ENCODE peak calls at places on chromosome 18, in four cellular contexts. A, K, X and R are unnamed samples.

GRCh38 chr18:57784034-57784815 is 18.9 kb downstream of the ATP8B1 start:
- DNase-seq in K (peak; percentile 77), X (no peak), A (no peak), R (no peak)

GRCh38 chr18:72542993-72543361 is 1.2 kb downstream of the CBLN2 start:
- DNase-seq in A (peak; percentile 6), K (no peak), X (no peak), R (no peak)

GRCh38 chr18:32802606-32803451 is 30.0 kb upstream of the KLHL14 start:
- DNase-seq in A (no peak), X (no peak), K (no peak), R (no peak)

GRCh38 chr18:22839488-22839930 is 93.6 kb upstream of the RBBP8 start:
- DNase-seq in X (no peak), A (no peak), K (no peak), R (no peak)

GRCh38 chr18:48100712-48101165 is 170.3 kb upstream of the SMAD2 start:
- DNase-seq in A (no peak), X (no peak), K (no peak), R (no peak)

GRCh38 chr18:66548747-66549146 is 55.1 kb downstream of the CDH19 start:
- DNase-seq in K (no peak), X (no peak), A (no peak), R (peak; percentile 8)

GRCh38 chr18:77422974-77423373 is 173.3 kb downstream of the GALR1 start:
- DNase-seq in A (no peak), K (no peak), X (no peak), R (no peak)

GRCh38 chr18:25340762-25341161 is 11.2 kb downstream of the ZNF521 start:
- DNase-seq in A (no peak), K (no peak), X (no peak), R (no peak)

GRCh38 chr18:26271917-26272549 is 45.8 kb downstream of the TAF4B start:
- DNase-seq in A (no peak), X (no peak), K (no peak), R (no peak)

GRCh38 chr18:62717059-62717849 is 1.9 kb downstream of the PHLPP1 start:
- DNase-seq in K (peak; percentile 40), X (no peak), A (no peak), R (no peak)

DNA sequence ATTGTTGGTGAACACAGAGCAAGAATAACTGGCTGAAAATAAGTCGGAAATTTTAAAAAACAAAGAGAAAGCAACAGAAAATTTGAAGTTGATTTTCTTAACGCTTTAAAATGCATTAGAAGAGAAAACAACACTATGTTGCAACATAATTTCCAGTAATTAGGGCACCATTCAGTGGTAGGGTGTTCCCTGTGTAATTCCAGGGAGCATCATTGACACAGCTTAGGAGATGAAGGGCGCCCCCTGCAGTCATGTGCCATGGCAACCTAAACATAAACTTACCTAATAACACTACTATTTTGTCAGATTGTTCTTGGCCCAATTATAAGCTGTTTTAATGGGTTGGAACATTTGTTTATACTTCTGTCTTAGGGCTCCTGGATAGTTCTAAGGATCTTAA is 99.6 kb downstream of the DTNA start:
- DNase-seq in K (peak; percentile 7), X (peak; percentile 67), A (no peak), R (no peak)
- TF ChIP-seq CTCF in K (peak; percentile 56), X (no peak), A (peak; percentile 48), R (no peak)

GRCh38 chr18:46320297-46320696 is 216.1 kb downstream of the HAUS1 start:
- DNase-seq in X (no peak), K (no peak), A (no peak), R (no peak)
- TF ChIP-seq CTCF in X (no peak), K (no peak), A (peak; percentile 24), R (no peak)

GRCh38 chr18:21632393-21632792 is 20.3 kb downstream of the SNRPD1 start:
- DNase-seq in A (no peak), X (no peak), K (no peak), R (no peak)
- TF ChIP-seq CTCF in A (peak; percentile 20), X (no peak), K (peak; percentile 9), R (no peak)

GRCh38 chr18:79727211-79727610 is 47.6 kb downstream of the CTDP1 start:
- DNase-seq in X (no peak), A (no peak), K (no peak), R (no peak)

GRCh38 chr18:79729611-79730010 is 50.0 kb downstream of the CTDP1 start:
- DNase-seq in X (no peak), A (no peak), K (no peak), R (no peak)

GRCh38 chr18:79726721-79727120 is 47.1 kb downstream of the CTDP1 start:
- DNase-seq in X (no peak), A (no peak), K (no peak), R (no peak)

GRCh38 chr18:79730804-79731203 is 51.2 kb downstream of the CTDP1 start:
- DNase-seq in K (no peak), X (no peak), A (no peak), R (no peak)

DNA sequence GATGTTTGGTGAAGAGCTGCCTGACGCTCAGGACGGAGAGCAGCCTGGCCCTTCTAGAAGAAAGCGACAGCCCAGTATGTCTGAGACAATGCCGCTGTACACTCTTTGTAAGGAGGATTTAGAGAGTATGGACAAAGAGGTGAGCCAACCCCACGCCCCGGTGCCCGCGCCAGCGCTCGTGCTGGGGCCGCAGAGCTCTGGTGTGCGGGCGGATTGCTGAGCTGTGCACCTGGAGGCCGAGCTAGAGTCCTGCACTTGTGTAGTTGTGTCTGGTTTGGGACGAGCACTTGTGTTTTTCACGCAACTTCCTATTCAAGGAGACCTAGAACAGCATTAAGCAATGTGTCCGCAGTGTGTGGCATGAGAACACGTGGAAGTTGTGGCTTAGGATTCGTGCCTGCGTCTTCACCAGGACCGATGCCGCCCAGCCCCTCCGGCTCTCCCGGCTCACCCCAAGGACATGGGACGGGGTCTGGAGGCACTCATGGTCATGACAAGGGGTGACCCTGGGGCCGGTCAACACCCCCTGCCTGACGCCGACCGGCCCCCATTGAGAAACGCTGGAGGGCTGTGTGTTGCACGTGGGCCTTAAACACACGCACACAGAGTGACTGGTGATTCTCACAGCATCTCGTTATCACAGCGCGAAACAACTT is 49.5 kb downstream of the CTDP1 start:
- DNase-seq in K (no peak), A (no peak), X (no peak), R (no peak)
- TF ChIP-seq CTCF in K (no peak), A (no peak), X (no peak), R (no peak)